ENCODE peak calls at places on chromosomes 6 and 20, in ten cellular contexts. W is transverse colon; A is NCI-H2029 treated with DMSO at 0.1 percent for 48 hours; V is HCEC 1CT; N is Right ventricle myocardium inferior; Q is GM13977; Y is nephron progenitor cell; B is amniotic epithelial cell; H is stimulated activated CD8-positive, alpha-beta memory T cell treated with anti-CD3 and anti-CD28 coated beads, Interleukin-15, amount 100 ng/mL, for 24 hours; K is left cardiac atrium. R is an unnamed sample.
A peak's percentile ranks its signal among the peaks of the same experiment; 100 is the strongest.

GRCh38 chr20:3728876-3729275 is 3.6 kb upstream of the HSPA12B start:
- DNase-seq in V (no peak), W (no peak), K (no peak), Q (no peak), H (no peak), Y (no peak), A (no peak), B (no peak), N (no peak), R (no peak)

GRCh38 chr6:106767271-106767670 is 137.9 kb downstream of the QRSL1 start:
- DNase-seq in K (no peak), V (no peak), N (no peak), W (no peak), A (no peak), B (no peak), H (no peak), Q (no peak), Y (no peak), R (no peak)

GRCh38 chr6:35664945-35665344 is 23.8 kb downstream of the FKBP5 start:
- DNase-seq in Q (no peak), A (no peak), K (no peak), H (no peak), V (no peak), W (no peak), B (peak; percentile 48), N (no peak), Y (no peak), R (no peak)

GRCh38 chr20:9617062-9617461 is 102.7 kb downstream of the LAMP5 start:
- DNase-seq in K (peak; percentile 68), Y (peak; percentile 72), V (peak; percentile 63), W (peak; percentile 56), Q (peak; percentile 46), B (peak; percentile 49), N (peak; percentile 70), A (peak; percentile 80), H (peak; percentile 9), R (peak; percentile 62)

GRCh38 chr6:28940294-28940858 is 16.6 kb upstream of the TRIM27 start:
- DNase-seq in N (no peak), V (peak; percentile 56), K (peak; percentile 47), Y (peak; percentile 51), B (peak; percentile 48), H (no peak), Q (peak; percentile 27), A (no peak), W (peak; percentile 41), R (no peak)

GRCh38 chr6:156163311-156163710 is 613.9 kb upstream of the ARID1B start:
- DNase-seq in W (no peak), N (no peak), B (no peak), Q (no peak), Y (no peak), V (no peak), A (no peak), H (no peak), K (no peak), R (no peak)

GRCh38 chr6:134619077-134619476 is 301.2 kb upstream of the SGK1 start:
- DNase-seq in K (no peak), V (no peak), Y (no peak), Q (no peak), H (no peak), A (no peak), W (no peak), N (no peak), B (no peak), R (no peak)

GRCh38 chr6:55734256-55734655 is 141.1 kb downstream of the BMP5 start:
- DNase-seq in N (no peak), Q (no peak), K (no peak), A (no peak), W (no peak), H (no peak), B (no peak), V (no peak), Y (no peak), R (no peak)

GRCh38 chr6:44470106-44470446 is 82.6 kb downstream of the CDC5L start:
- DNase-seq in A (peak; percentile 95), V (no peak), Y (no peak), H (no peak), W (no peak), Q (no peak), B (no peak), K (no peak), N (no peak), R (no peak)

GRCh38 chr20:31869942-31870702 is at the start of the genes DUSP15 and TTLL9:
- DNase-seq in B (no peak), H (no peak), W (peak; percentile 26), K (peak; percentile 63), Y (peak; percentile 76), N (peak; percentile 68), Q (peak; percentile 58), A (no peak), V (no peak), R (no peak)

GRCh38 chr6:163415620-163416379 is 1.3 kb downstream of the QKI start:
- DNase-seq in A (no peak), N (peak; percentile 82), H (peak; percentile 4), Y (peak; percentile 39), B (peak; percentile 48), V (peak; percentile 52), K (peak; percentile 56), W (peak; percentile 41), Q (peak; percentile 76), R (no peak)

GRCh38 chr6:169965657-169966311 is 214.4 kb downstream of the ERMARD start:
- DNase-seq in K (no peak), Y (no peak), H (no peak), Q (no peak), V (no peak), B (no peak), A (no peak), N (no peak), W (no peak), R (no peak)

GRCh38 chr20:3067139-3068009 is 4.0 kb upstream of the OXT start:
- DNase-seq in B (peak; percentile 33), W (no peak), Y (no peak), K (no peak), N (no peak), V (no peak), A (no peak), H (no peak), Q (no peak), R (no peak)

GRCh38 chr6:91480397-91480796 is 893.5 kb upstream of the MAP3K7 start:
- DNase-seq in N (no peak), W (no peak), K (no peak), H (no peak), A (no peak), Y (no peak), B (no peak), Q (no peak), V (no peak), R (no peak)

GRCh38 chr6:125832396-125832795 is 41.6 kb downstream of the NCOA7 start:
- DNase-seq in A (no peak), K (no peak), V (no peak), W (no peak), H (no peak), Y (no peak), Q (no peak), B (no peak), N (no peak), R (peak; percentile 18)

GRCh38 chr20:47809561-47809960 is 24.3 kb upstream of the SULF2 start:
- DNase-seq in N (peak; percentile 40), B (no peak), A (no peak), W (no peak), H (no peak), V (no peak), Q (no peak), Y (no peak), K (peak; percentile 15), R (no peak)

GRCh38 chr6:2843138-2843740 is 1.6 kb upstream of the SERPINB1 start:
- DNase-seq in B (no peak), W (no peak), N (no peak), K (no peak), Q (no peak), Y (no peak), V (no peak), A (no peak), H (no peak), R (no peak)

GRCh38 chr6:46267515-46267914 is 96.7 kb upstream of the ENPP5 start:
- DNase-seq in N (no peak), Q (no peak), W (no peak), H (no peak), A (no peak), B (no peak), V (no peak), K (no peak), Y (no peak), R (no peak)

GRCh38 chr6:135096403-135097130 is 41.9 kb upstream of the HBS1L start:
- DNase-seq in W (no peak), N (no peak), A (no peak), Q (no peak), V (no peak), K (no peak), B (no peak), Y (no peak), H (no peak), R (no peak)

GRCh38 chr6:166736606-166737005 is 109.6 kb upstream of the RPS6KA2 start:
- DNase-seq in N (no peak), Q (no peak), W (no peak), B (peak; percentile 14), A (no peak), Y (no peak), V (peak; percentile 73), K (no peak), H (no peak), R (no peak)

GRCh38 chr6:119312875-119313338 is 36.7 kb downstream of the MAN1A1 start:
- DNase-seq in Y (no peak), H (no peak), A (no peak), K (no peak), N (no peak), Q (no peak), B (no peak), W (peak; percentile 15), V (no peak), R (peak; percentile 15)

GRCh38 chr6:2632368-2632767 is 118.4 kb downstream of the MYLK4 start:
- DNase-seq in N (no peak), Y (no peak), B (no peak), K (no peak), A (no peak), H (no peak), V (no peak), Q (no peak), W (no peak), R (no peak)

GRCh38 chr6:31896856-31897611 is 464 bp downstream of the EHMT2 start:
- DNase-seq in A (no peak), K (no peak), H (no peak), N (peak; percentile 76), Y (peak; percentile 55), Q (peak; percentile 43), W (no peak), B (no peak), V (no peak), R (no peak)

GRCh38 chr6:125834347-125834746 is 43.6 kb downstream of the NCOA7 start:
- DNase-seq in V (no peak), Y (no peak), W (no peak), A (no peak), N (no peak), Q (no peak), H (no peak), K (no peak), B (peak; percentile 37), R (no peak)